ENCODE peak calls at places on chromosomes 2 and 18, in four cellular contexts. One of them, this sample, is unnamed.

GRCh38 chr18:33440384-33441043 is at the start of gene CCDC178:
- DNase-seq in WTC11: peak; percentile 69
- DNase-seq in HepG2: no peak
- DNase-seq in K562: peak; percentile 15
- DNase-seq in this sample: peak; percentile 84

GRCh38 chr2:191218292-191218898 is 26.8 kb upstream of the MYO1B start:
- DNase-seq in K562: peak; percentile 16
- DNase-seq in HepG2: peak; percentile 80
- DNase-seq in WTC11: peak; percentile 73
- DNase-seq in this sample: peak; percentile 61

GRCh38 chr2:74008761-74009395 is 24.2 kb downstream of the TET3 start:
- DNase-seq in WTC11: no peak
- DNase-seq in HepG2: no peak
- DNase-seq in K562: no peak
- DNase-seq in this sample: no peak

GRCh38 chr2:216206041-216206699 is 97.0 kb downstream of the XRCC5 start:
- DNase-seq in HepG2: no peak
- DNase-seq in K562: no peak
- DNase-seq in WTC11: no peak
- DNase-seq in this sample: no peak

GRCh38 chr2:121282800-121283382 is 2.1 kb downstream of the TFCP2L1 start:
- DNase-seq in HepG2: peak; percentile 27
- DNase-seq in WTC11: no peak
- DNase-seq in K562: no peak
- DNase-seq in this sample: no peak

GRCh38 chr2:152240559-152241231 is 65.1 kb upstream of the STAM2 start:
- DNase-seq in K562: no peak
- DNase-seq in HepG2: no peak
- DNase-seq in WTC11: no peak
- DNase-seq in this sample: no peak

GRCh38 chr2:74585406-74586182 is 31.1 kb downstream of the DOK1 start:
- DNase-seq in HepG2: no peak
- DNase-seq in K562: no peak
- DNase-seq in WTC11: no peak
- DNase-seq in this sample: no peak

GRCh38 chr2:72989770-72990556 is 72.6 kb downstream of the EMX1 start:
- DNase-seq in HepG2: no peak
- DNase-seq in K562: no peak
- DNase-seq in WTC11: no peak
- DNase-seq in this sample: no peak

GRCh38 chr2:33115728-33116127 is 169.0 kb downstream of the LTBP1 start:
- DNase-seq in K562: no peak
- DNase-seq in HepG2: no peak
- DNase-seq in WTC11: no peak
- DNase-seq in this sample: no peak

GRCh38 chr2:105671156-105671555 is 73.6 kb upstream of the NCK2 start:
- DNase-seq in HepG2: no peak
- DNase-seq in WTC11: no peak
- DNase-seq in K562: no peak
- DNase-seq in this sample: no peak

GRCh38 chr2:80256396-80257167 is 48.0 kb downstream of the LRRTM1 start:
- DNase-seq in HepG2: peak; percentile 21
- DNase-seq in K562: peak; percentile 34
- DNase-seq in WTC11: peak; percentile 13
- DNase-seq in this sample: peak; percentile 34

GRCh38 chr18:12264854-12265253 is 10.7 kb downstream of the CIDEA start:
- DNase-seq in K562: no peak
- DNase-seq in WTC11: no peak
- DNase-seq in HepG2: no peak
- DNase-seq in this sample: no peak

GRCh38 chr18:62751341-62751821 is 36.0 kb downstream of the PHLPP1 start:
- DNase-seq in K562: no peak
- DNase-seq in HepG2: no peak
- DNase-seq in WTC11: peak; percentile 34
- DNase-seq in this sample: no peak

GRCh38 chr2:232873909-232874641 is 4.0 kb downstream of the SNORC start:
- DNase-seq in WTC11: no peak
- DNase-seq in HepG2: peak; percentile 77
- DNase-seq in K562: no peak
- DNase-seq in this sample: no peak
- TF ChIP-seq ELF4 in WTC11: no peak
- TF ChIP-seq ELF4 in HepG2: peak; percentile 79
- TF ChIP-seq ELF4 in K562: no peak
- TF ChIP-seq ELF4 in this sample: no peak

DNA sequence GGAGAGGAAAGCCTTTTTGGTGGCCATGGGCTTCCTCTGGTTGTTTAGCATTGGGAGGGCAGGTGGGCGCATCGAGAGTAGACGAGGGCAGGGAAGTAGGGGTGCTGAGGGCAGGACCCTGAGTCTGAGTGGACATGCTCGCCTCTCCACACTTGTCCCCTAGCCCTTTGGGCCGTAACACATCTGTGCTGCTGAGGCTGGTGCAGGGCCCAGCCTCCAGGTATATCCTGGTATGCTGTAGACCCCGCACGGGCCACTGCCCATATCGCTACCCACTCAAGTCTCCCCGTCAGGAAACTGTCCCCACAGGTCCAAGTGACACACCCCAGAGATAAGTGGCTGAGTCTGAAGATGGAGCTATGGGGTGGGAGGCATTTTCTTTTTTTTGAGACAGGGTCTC is 13.7 kb upstream of the CCDC74B start:
- DNase-seq in HepG2: no peak
- DNase-seq in K562: no peak
- DNase-seq in WTC11: no peak
- DNase-seq in this sample: no peak
- TF ChIP-seq ELF4 in HepG2: no peak
- TF ChIP-seq ELF4 in K562: no peak
- TF ChIP-seq ELF4 in WTC11: no peak
- TF ChIP-seq ELF4 in this sample: no peak

DNA sequence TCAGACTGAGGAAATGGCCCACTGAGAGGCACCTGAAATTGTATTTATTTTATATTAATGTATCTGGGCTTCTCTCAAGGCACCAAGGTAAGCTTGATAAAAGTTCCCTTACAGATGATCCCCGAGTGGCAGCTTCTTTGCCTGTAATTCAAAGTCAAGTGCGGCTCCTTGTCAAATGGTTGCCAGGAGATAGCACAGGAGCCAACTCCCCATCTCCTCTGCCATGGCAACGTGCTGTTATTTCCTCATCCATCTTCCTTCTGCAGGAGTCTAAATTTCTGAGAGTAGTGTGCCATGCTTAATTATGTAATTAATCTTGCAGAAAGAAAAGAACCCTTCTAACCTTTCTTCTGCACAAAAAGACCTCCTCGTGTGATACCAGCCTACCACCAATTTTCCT is 46.3 kb upstream of the ACMSD start:
- DNase-seq in HepG2: no peak
- DNase-seq in K562: no peak
- DNase-seq in WTC11: no peak
- DNase-seq in this sample: no peak
- TF ChIP-seq ELF4 in HepG2: no peak
- TF ChIP-seq ELF4 in K562: no peak
- TF ChIP-seq ELF4 in WTC11: no peak
- TF ChIP-seq ELF4 in this sample: no peak

GRCh38 chr2:112482309-112483046 is 522 bp downstream of the TTL start:
- DNase-seq in WTC11: peak; percentile 39
- DNase-seq in K562: peak; percentile 48
- DNase-seq in HepG2: peak; percentile 25
- DNase-seq in this sample: peak; percentile 43

GRCh38 chr2:112481528-112482228 is at the start of gene TTL:
- DNase-seq in HepG2: peak; percentile 59
- DNase-seq in WTC11: peak; percentile 60
- DNase-seq in K562: peak; percentile 86
- DNase-seq in this sample: peak; percentile 65

GRCh38 chr2:112483047-112483473 is 1.1 kb downstream of the TTL start:
- DNase-seq in HepG2: peak; percentile 76
- DNase-seq in WTC11: peak; percentile 16
- DNase-seq in K562: peak; percentile 56
- DNase-seq in this sample: peak; percentile 46

GRCh38 chr2:112480540-112481049 is 1.4 kb upstream of the TTL start:
- DNase-seq in K562: peak; percentile 38
- DNase-seq in WTC11: no peak
- DNase-seq in HepG2: peak; percentile 24
- DNase-seq in this sample: peak; percentile 14

GRCh38 chr2:112481050-112481527 is 867 bp upstream of the TTL start:
- DNase-seq in K562: peak; percentile 80
- DNase-seq in HepG2: peak; percentile 76
- DNase-seq in WTC11: peak; percentile 85
- DNase-seq in this sample: peak; percentile 84
- TF ChIP-seq ELF4 in K562: peak; percentile 23
- TF ChIP-seq ELF4 in HepG2: peak; percentile 49
- TF ChIP-seq ELF4 in WTC11: no peak
- TF ChIP-seq ELF4 in this sample: no peak

GRCh38 chr2:3913252-3913651 is 209.9 kb downstream of the DCDC2C start:
- DNase-seq in WTC11: no peak
- DNase-seq in HepG2: no peak
- DNase-seq in K562: no peak
- DNase-seq in this sample: no peak

GRCh38 chr2:3911891-3912455 is 208.6 kb downstream of the DCDC2C start:
- DNase-seq in K562: no peak
- DNase-seq in WTC11: no peak
- DNase-seq in HepG2: no peak
- DNase-seq in this sample: no peak

GRCh38 chr2:3914243-3914642 is 210.9 kb downstream of the DCDC2C start:
- DNase-seq in K562: no peak
- DNase-seq in WTC11: no peak
- DNase-seq in HepG2: no peak
- DNase-seq in this sample: no peak
- TF ChIP-seq ELF4 in K562: no peak
- TF ChIP-seq ELF4 in WTC11: no peak
- TF ChIP-seq ELF4 in HepG2: no peak
- TF ChIP-seq ELF4 in this sample: no peak

DNA sequence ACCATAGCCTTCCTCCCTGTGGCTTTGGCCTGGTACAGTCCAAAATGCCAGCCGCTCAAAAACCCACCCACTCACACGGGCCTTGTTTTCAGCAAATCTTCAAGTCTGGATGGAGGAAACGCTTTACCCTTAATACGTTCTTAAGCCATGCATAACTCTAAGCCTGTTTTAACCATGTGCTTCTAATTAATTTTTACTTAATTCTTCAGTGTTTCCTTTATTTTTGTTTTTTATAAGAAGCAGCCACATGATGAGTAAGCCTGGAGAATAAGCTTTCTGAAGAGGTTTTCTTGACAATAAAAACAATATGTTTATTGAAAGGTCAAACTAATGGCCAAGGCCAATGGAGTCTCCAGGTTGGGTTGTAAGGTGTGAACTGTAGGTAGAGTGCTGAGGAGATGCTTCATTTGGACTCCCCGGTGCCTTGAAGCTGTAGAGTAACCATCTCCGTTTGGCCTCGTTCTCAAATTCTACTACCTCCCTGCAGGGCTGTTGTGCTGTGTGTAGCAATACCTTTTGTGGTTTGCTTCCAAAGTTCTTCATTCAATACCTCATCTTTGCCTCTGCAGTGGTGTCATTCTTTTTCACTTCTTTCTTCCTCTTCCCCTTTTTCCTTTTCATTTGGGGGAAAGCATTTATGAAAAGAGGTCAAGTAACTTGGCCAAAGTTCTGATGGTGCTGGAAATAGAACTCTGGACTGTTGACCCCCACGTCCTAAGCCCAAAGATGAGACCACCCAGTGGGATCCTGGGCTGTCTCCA is 113.7 kb downstream of the PRKCE start:
- DNase-seq in HepG2: no peak
- DNase-seq in K562: no peak
- DNase-seq in WTC11: no peak
- DNase-seq in this sample: no peak
- TF ChIP-seq ELF4 in HepG2: no peak
- TF ChIP-seq ELF4 in K562: no peak
- TF ChIP-seq ELF4 in WTC11: no peak
- TF ChIP-seq ELF4 in this sample: no peak

This sample was measured in HEK293T.